ENCODE peak calls at places on chromosome 6, in eight cellular contexts. L is activated CD4-positive, CD25-positive, alpha-beta regulatory T cell treated with anti-CD3 and anti-CD28 coated beads, Interleukin-2, amount 50 U/mL, for 72 hours; T is posterior cingulate gyrus; Z is GM20000; Y is stomach; S is AML-193; E is activated T-helper 9 cell treated with anti-CD3 and anti-CD28 coated beads, Interleukin-2, amount 50 U/mL, for 16 hours; F is stimulated activated CD4-positive, alpha-beta T cell treated with anti-CD3 and anti-CD28 coated beads, Interleukin-15, amount 100 ng/mL, for 1 hour. U is an unnamed sample.

GRCh38 chr6:11200356-11200755 is 32.1 kb downstream of the NEDD9 start:
- DNase-seq in L (no peak), T (no peak), Z (no peak), Y (no peak), S (no peak), E (no peak), F (no peak), U (no peak)

GRCh38 chr6:117677553-117678131 is 2.4 kb downstream of the NUS1 start:
- DNase-seq in L (no peak), T (no peak), Z (no peak), Y (no peak), S (peak; percentile 89), E (no peak), F (no peak), U (no peak)

GRCh38 chr6:124858564-124858963 is 103.7 kb upstream of the RNF217 start:
- DNase-seq in L (no peak), T (no peak), Z (no peak), Y (no peak), S (no peak), E (no peak), F (no peak), U (no peak)

GRCh38 chr6:150072201-150072600 is 3.3 kb upstream of the ULBP3 start:
- DNase-seq in L (no peak), T (no peak), Z (no peak), Y (peak; percentile 92), S (no peak), E (peak; percentile 43), F (no peak), U (peak; percentile 88)

GRCh38 chr6:69907981-69908498 is 41.7 kb downstream of the COL19A1 start:
- DNase-seq in L (no peak), T (no peak), Z (no peak), Y (no peak), S (no peak), E (no peak), F (no peak), U (no peak)

GRCh38 chr6:33742092-33742491 is 4.6 kb downstream of the IP6K3 start:
- DNase-seq in L (no peak), T (no peak), Z (no peak), Y (no peak), S (no peak), E (no peak), F (no peak), U (no peak)

GRCh38 chr6:110609101-110609500 is 132.7 kb upstream of the SLC22A16 start:
- DNase-seq in L (no peak), T (peak; percentile 75), Z (no peak), Y (no peak), S (no peak), E (no peak), F (no peak), U (no peak)

GRCh38 chr6:165439928-165440554 is 130.6 kb upstream of the C6orf118 start:
- DNase-seq in L (no peak), T (no peak), Z (peak; percentile 7), Y (no peak), S (peak; percentile 7), E (no peak), F (no peak), U (no peak)

GRCh38 chr6:140566706-140567330 is 1192.4 kb upstream of the CITED2 start:
- DNase-seq in L (no peak), T (no peak), Z (no peak), Y (no peak), S (no peak), E (no peak), F (no peak), U (no peak)

GRCh38 chr6:166041277-166041676 is 126.4 kb downstream of the TBXT start:
- DNase-seq in L (no peak), T (no peak), Z (no peak), Y (no peak), S (no peak), E (no peak), F (no peak), U (no peak)

GRCh38 chr6:148294059-148294458 is 48.6 kb upstream of the SASH1 start:
- DNase-seq in L (no peak), T (no peak), Z (no peak), Y (no peak), S (no peak), E (no peak), F (no peak), U (no peak)

GRCh38 chr6:138507977-138508675 is 8.8 kb upstream of the NHSL1 start:
- DNase-seq in L (no peak), T (no peak), Z (no peak), Y (peak; percentile 50), S (no peak), E (no peak), F (no peak), U (peak; percentile 61)

GRCh38 chr6:132790450-132790849 is 8.0 kb downstream of the SLC18B1 start:
- DNase-seq in L (no peak), T (no peak), Z (no peak), Y (no peak), S (no peak), E (no peak), F (no peak), U (no peak)

GRCh38 chr6:129795261-129795660 is 65.9 kb downstream of the TMEM244 start:
- DNase-seq in L (no peak), T (no peak), Z (no peak), Y (no peak), S (no peak), E (no peak), F (no peak), U (no peak)

GRCh38 chr6:10478187-10479040 is 42.7 kb upstream of the GCNT2 start:
- DNase-seq in L (no peak), T (no peak), Z (peak; percentile 77), Y (no peak), S (peak; percentile 76), E (no peak), F (no peak), U (no peak)

GRCh38 chr6:142568857-142569597 is 267.2 kb downstream of the ADGRG6 start:
- DNase-seq in L (no peak), T (no peak), Z (no peak), Y (no peak), S (no peak), E (no peak), F (no peak), U (no peak)

GRCh38 chr6:66568271-66568670 is 861.2 kb upstream of the EYS start:
- DNase-seq in L (no peak), T (no peak), Z (no peak), Y (no peak), S (no peak), E (no peak), F (no peak), U (no peak)

GRCh38 chr6:15457903-15458530 is 204.8 kb downstream of the DTNBP1 start:
- DNase-seq in L (no peak), T (no peak), Z (peak; percentile 32), Y (no peak), S (no peak), E (no peak), F (no peak), U (no peak)

GRCh38 chr6:72321741-72322140 is 300.1 kb upstream of the KCNQ5 start:
- DNase-seq in L (no peak), T (no peak), Z (no peak), Y (no peak), S (no peak), E (no peak), F (no peak), U (no peak)

GRCh38 chr6:20092071-20092566 is 120.2 kb downstream of the MBOAT1 start:
- DNase-seq in L (no peak), T (no peak), Z (peak; percentile 41), Y (no peak), S (peak; percentile 62), E (no peak), F (no peak), U (peak; percentile 14)

GRCh38 chr6:140897349-140897748 is 1235.4 kb upstream of the GJE1 start:
- DNase-seq in L (no peak), T (no peak), Z (no peak), Y (no peak), S (peak; percentile 87), E (no peak), F (no peak), U (no peak)

GRCh38 chr6:55379486-55379885 is 52.2 kb downstream of the GFRAL start:
- DNase-seq in L (no peak), T (no peak), Z (no peak), Y (no peak), S (no peak), E (no peak), F (no peak), U (no peak)

GRCh38 chr6:37176268-37177082 is 6.5 kb downstream of the PIM1 start:
- DNase-seq in L (no peak), T (no peak), Z (no peak), Y (no peak), S (no peak), E (no peak), F (no peak), U (no peak)

GRCh38 chr6:44529506-44529905 is 142.0 kb downstream of the CDC5L start:
- DNase-seq in L (no peak), T (no peak), Z (no peak), Y (no peak), S (no peak), E (no peak), F (no peak), U (no peak)

GRCh38 chr6:88538130-88538706 is 372.1 kb upstream of the CNR1 start:
- DNase-seq in L (no peak), T (no peak), Z (peak; percentile 41), Y (no peak), S (no peak), E (no peak), F (no peak), U (no peak)

GRCh38 chr6:148831064-148831463 is 84.2 kb downstream of the UST start:
- DNase-seq in L (no peak), T (no peak), Z (peak; percentile 19), Y (no peak), S (no peak), E (peak; percentile 9), F (no peak), U (no peak)

GRCh38 chr6:20978176-20978614 is 443.9 kb downstream of the CDKAL1 start:
- DNase-seq in L (no peak), T (no peak), Z (peak; percentile 15), Y (no peak), S (no peak), E (no peak), F (no peak), U (no peak)

GRCh38 chr6:41080623-41081022 is 7.8 kb downstream of the NFYA start:
- DNase-seq in L (no peak), T (no peak), Z (no peak), Y (no peak), S (no peak), E (no peak), F (no peak), U (no peak)

GRCh38 chr6:33607784-33608161 is 13.3 kb upstream of the ITPR3 start:
- DNase-seq in L (no peak), T (no peak), Z (peak; percentile 68), Y (peak; percentile 55), S (peak; percentile 14), E (no peak), F (no peak), U (peak; percentile 78)

GRCh38 chr6:26240157-26240980 is 124.6 kb upstream of the BTN3A2 start:
- DNase-seq in L (peak; percentile 72), T (no peak), Z (peak; percentile 60), Y (peak; percentile 35), S (no peak), E (no peak), F (peak; percentile 39), U (peak; percentile 85)

GRCh38 chr6:85516168-85516567 is 66.3 kb downstream of the NT5E start:
- DNase-seq in L (no peak), T (no peak), Z (no peak), Y (no peak), S (no peak), E (no peak), F (no peak), U (no peak)

GRCh38 chr6:149233056-149233715 is 84.3 kb upstream of the TAB2 start:
- DNase-seq in L (peak; percentile 55), T (no peak), Z (no peak), Y (no peak), S (no peak), E (peak; percentile 19), F (peak; percentile 21), U (no peak)

GRCh38 chr6:38730136-38730862 is 15.2 kb downstream of the DNAH8 start:
- DNase-seq in L (no peak), T (no peak), Z (no peak), Y (no peak), S (no peak), E (no peak), F (no peak), U (no peak)

U was measured in mucosa of gallbladder.